ENCODE peak calls at places on chromosome 13, in ten cellular contexts. J is foreskin keratinocyte; I is K562; C is testis; G is fibroblast of the aortic adventitia; R is psoas muscle; X is fibroblast of pulmonary artery; Q is tibial nerve; V is neural crest cell; Y is CD4-positive, alpha-beta T cell. E is an unnamed sample.

GRCh38 chr13:42762917-42763316 is 18.5 kb upstream of the FAM216B start:
- DNase-seq in R (no peak), I (no peak), V (no peak), C (no peak), J (peak), Y (no peak), G (peak), X (peak), Q (no peak), E (peak)

GRCh38 chr13:32214073-32214472 is 101.1 kb downstream of the ZAR1L start:
- DNase-seq in J (no peak), V (no peak), R (no peak), G (no peak), X (no peak), Y (no peak), I (no peak), Q (no peak), C (no peak), E (no peak)

GRCh38 chr13:29101404-29101803 is 281.3 kb downstream of the MTUS2 start:
- DNase-seq in V (no peak), Q (no peak), G (no peak), I (no peak), R (no peak), X (no peak), Y (no peak), C (no peak), J (no peak), E (no peak)

GRCh38 chr13:36297259-36297599 is 385 bp downstream of the CCDC169 start:
- DNase-seq in C (no peak), I (peak), Q (no peak), Y (no peak), X (peak), V (no peak), R (no peak), J (no peak), G (peak), E (peak)

GRCh38 chr13:110492299-110493160 is 69.0 kb downstream of the RAB20 start:
- DNase-seq in J (no peak), I (no peak), R (no peak), X (no peak), G (no peak), C (no peak), Y (no peak), V (no peak), Q (no peak), E (no peak)

GRCh38 chr13:42747399-42747873 is 33.9 kb upstream of the FAM216B start:
- DNase-seq in X (peak), R (no peak), J (peak), V (no peak), Q (no peak), G (peak), Y (no peak), C (no peak), I (no peak), E (peak)

GRCh38 chr13:48801255-48801654 is 147.5 kb downstream of the CYSLTR2 start:
- DNase-seq in V (no peak), J (no peak), Y (no peak), G (peak), R (no peak), I (no peak), C (no peak), X (no peak), Q (no peak), E (peak)

GRCh38 chr13:68369739-68370138 is 1139.6 kb upstream of the PCDH9 start:
- DNase-seq in Q (no peak), C (no peak), V (no peak), X (no peak), I (no peak), Y (no peak), J (no peak), R (no peak), G (no peak), E (peak)

GRCh38 chr13:40146586-40147240 is 491.3 kb downstream of the COG6 start:
- DNase-seq in Q (no peak), C (no peak), V (no peak), Y (peak), G (no peak), I (no peak), R (no peak), X (no peak), J (peak), E (no peak)

GRCh38 chr13:77448689-77449088 is 86.8 kb upstream of the SCEL start:
- DNase-seq in V (no peak), G (no peak), C (no peak), J (no peak), R (no peak), Q (no peak), Y (no peak), X (no peak), I (no peak), E (no peak)

GRCh38 chr13:75489502-75490263 is 7.7 kb upstream of the TBC1D4 start:
- DNase-seq in I (no peak), Y (no peak), V (no peak), C (peak), J (no peak), R (no peak), G (peak), X (peak), Q (no peak), E (peak)

GRCh38 chr13:97125810-97126738 is 96.1 kb upstream of the MBNL2 start:
- DNase-seq in V (no peak), I (no peak), G (peak), R (peak), X (peak), J (peak), Q (no peak), C (no peak), Y (no peak), E (peak)

GRCh38 chr13:31786011-31786410 is 46.7 kb downstream of the RXFP2 start:
- DNase-seq in Y (no peak), J (no peak), Q (no peak), C (peak), V (no peak), R (no peak), G (peak), X (peak), I (no peak), E (no peak)

GRCh38 chr13:30002577-30002976 is 152.2 kb upstream of the UBL3 start:
- DNase-seq in Q (no peak), X (peak), I (no peak), G (peak), J (peak), C (no peak), Y (no peak), R (no peak), V (no peak), E (peak)

GRCh38 chr13:41931337-41931736 is 29.6 kb downstream of the VWA8 start:
- DNase-seq in R (no peak), Q (no peak), J (no peak), I (no peak), G (peak), X (peak), Y (no peak), V (no peak), C (no peak), E (peak)

GRCh38 chr13:90320663-90321062 is 1026.8 kb upstream of the MIR17HG start:
- DNase-seq in X (no peak), Q (no peak), J (no peak), V (no peak), I (no peak), C (no peak), R (no peak), Y (no peak), G (no peak), E (no peak)

GRCh38 chr13:39196957-39197644 is 158.8 kb downstream of the NHLRC3 start:
- DNase-seq in X (no peak), C (no peak), I (no peak), G (no peak), Q (no peak), J (no peak), V (no peak), Y (no peak), R (no peak), E (peak)

GRCh38 chr13:107586216-107586615 is 629.1 kb downstream of the LIG4 start:
- DNase-seq in Y (no peak), J (no peak), V (no peak), X (no peak), Q (no peak), C (no peak), G (peak), I (no peak), R (no peak), E (no peak)

GRCh38 chr13:48448963-48449614 is 36.2 kb upstream of the LPAR6 start:
- DNase-seq in G (peak), Y (no peak), I (no peak), R (no peak), Q (no peak), X (peak), C (no peak), V (no peak), J (peak), E (peak)

GRCh38 chr13:35826626-35827254 is 304.4 kb downstream of the DCLK1 start:
- DNase-seq in X (no peak), V (no peak), C (peak), Y (no peak), I (peak), J (no peak), R (no peak), Q (no peak), G (no peak), E (no peak)

GRCh38 chr13:26971990-26972888 is 199.4 kb downstream of the USP12 start:
- DNase-seq in X (peak), Y (peak), J (peak), I (peak), C (peak), G (peak), V (no peak), Q (no peak), R (no peak), E (peak)
- TF ChIP-seq CTCF in X (peak), Y (peak), J (peak), I (peak), C (no peak), G (peak), V (peak), Q (no peak), R (no peak), E (peak)

GRCh38 chr13:91579320-91579719 is 180.9 kb downstream of the GPC5 start:
- DNase-seq in X (no peak), G (no peak), Q (no peak), I (no peak), Y (no peak), R (no peak), J (no peak), V (no peak), C (no peak), E (no peak)

GRCh38 chr13:91574756-91575155 is 176.3 kb downstream of the GPC5 start:
- DNase-seq in V (no peak), R (no peak), I (no peak), Q (no peak), J (no peak), Y (no peak), C (no peak), G (peak), X (peak), E (peak)

GRCh38 chr13:91572944-91573535 is 174.6 kb downstream of the GPC5 start:
- DNase-seq in R (no peak), X (no peak), V (no peak), I (no peak), C (no peak), G (no peak), J (no peak), Y (no peak), Q (no peak), E (peak)

GRCh38 chr13:91572439-91572838 is 174.0 kb downstream of the GPC5 start:
- DNase-seq in V (no peak), G (no peak), I (no peak), Y (no peak), J (no peak), X (no peak), Q (no peak), R (no peak), C (no peak), E (peak)

DNA sequence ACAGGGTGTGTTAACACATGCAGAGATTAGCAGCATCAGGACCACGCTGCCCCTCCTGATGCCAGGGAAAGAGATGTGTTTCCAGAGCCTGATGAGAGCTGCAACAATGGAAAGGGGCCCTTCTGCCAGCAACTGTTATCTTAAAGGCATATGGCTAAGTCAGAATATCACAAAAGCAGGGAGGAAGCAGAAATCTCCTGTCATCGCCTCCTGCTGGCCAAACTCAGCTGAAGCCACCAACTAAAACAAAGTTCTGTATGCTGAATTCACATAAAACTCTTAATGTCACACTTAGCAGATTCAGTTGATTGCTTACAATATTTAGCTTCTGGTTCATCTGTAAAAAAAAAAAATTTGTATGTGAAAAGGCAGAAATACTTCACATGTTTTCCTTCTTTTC is 178.2 kb downstream of the GPC5 start:
- DNase-seq in C (no peak), Y (no peak), J (no peak), R (no peak), X (no peak), I (peak), Q (no peak), V (peak), G (no peak), E (no peak)
- TF ChIP-seq CTCF in C (no peak), Y (no peak), J (no peak), R (no peak), X (no peak), I (peak), Q (no peak), V (peak), G (no peak), E (peak)

DNA sequence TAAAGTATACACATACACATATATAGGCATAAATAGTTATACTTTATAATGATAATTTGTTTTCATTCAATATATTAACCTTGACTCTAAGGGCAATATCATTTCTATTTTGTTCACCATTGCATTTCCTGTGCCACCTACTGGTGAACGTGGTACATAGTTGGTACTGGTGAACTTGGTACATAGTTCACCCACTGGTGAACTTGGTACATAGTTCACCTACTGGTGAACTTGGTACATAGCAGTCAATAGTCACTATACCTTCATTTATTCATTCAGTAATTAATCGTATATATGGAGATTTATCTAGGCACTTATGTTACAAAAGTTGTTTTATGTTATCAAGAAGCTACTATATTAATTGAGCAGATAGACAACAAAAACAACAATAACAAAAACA is 172.6 kb upstream of the ATXN8OS start:
- DNase-seq in J (no peak), X (no peak), R (no peak), G (no peak), C (no peak), I (no peak), V (no peak), Y (no peak), Q (no peak), E (no peak)
- TF ChIP-seq CTCF in J (peak), X (no peak), R (no peak), G (no peak), C (no peak), I (no peak), V (peak), Y (no peak), Q (no peak), E (peak)

GRCh38 chr13:50636007-50636704 is 207.3 kb downstream of the DLEU7 start:
- DNase-seq in C (peak), X (peak), G (no peak), Q (no peak), J (no peak), V (no peak), I (peak), R (no peak), Y (no peak), E (no peak)

GRCh38 chr13:50634339-50634738 is 209.2 kb downstream of the DLEU7 start:
- DNase-seq in C (no peak), X (no peak), I (no peak), Q (no peak), V (no peak), Y (no peak), J (no peak), G (no peak), R (no peak), E (no peak)

GRCh38 chr13:50631041-50631440 is 212.5 kb downstream of the DLEU7 start:
- DNase-seq in Y (no peak), C (no peak), X (no peak), J (no peak), Q (no peak), V (no peak), I (no peak), G (no peak), R (no peak), E (no peak)

GRCh38 chr13:50635504-50635903 is 208.0 kb downstream of the DLEU7 start:
- DNase-seq in V (no peak), G (peak), Y (no peak), X (peak), Q (no peak), R (no peak), J (no peak), C (peak), I (no peak), E (no peak)
- TF ChIP-seq CTCF in V (no peak), G (no peak), Y (no peak), X (no peak), Q (no peak), R (no peak), J (no peak), C (no peak), I (no peak), E (no peak)

GRCh38 chr13:21813110-21813509 is 142.2 kb downstream of the FGF9 start:
- DNase-seq in R (no peak), Q (no peak), Y (no peak), G (no peak), I (no peak), C (no peak), J (no peak), X (no peak), V (no peak), E (no peak)
- TF ChIP-seq CTCF in R (no peak), Q (no peak), Y (no peak), G (no peak), I (peak), C (no peak), J (no peak), X (no peak), V (no peak), E (no peak)